ENCODE peak calls at places on chromosome 6, in ten cellular contexts. One of them, this sample, is unnamed.
A peak's percentile ranks its signal among the peaks of the same experiment; 100 is the strongest.

GRCh38 chr6:137025786-137026730 is 18.7 kb downstream of the IL20RA start:
- DNase-seq in substantia nigra: no peak
- DNase-seq in HFFc6: no peak
- DNase-seq in right lobe of liver: no peak
- DNase-seq in COR-L47: no peak
- DNase-seq in NCI-H1436: no peak
- DNase-seq in activated T-helper 1 cell treated with anti-CD3 and anti-CD28 coated beads, Interleukin-2, amount 50 U/mL, for 16 hours: no peak
- DNase-seq in NCI-H1092 treated with DMSO at 0.1 percent for 48 hours: no peak
- DNase-seq in pancreas: no peak
- DNase-seq in myocyte: peak; percentile 84
- DNase-seq in this sample: no peak

GRCh38 chr6:137968901-137969300 is 101.8 kb downstream of the TNFAIP3 start:
- DNase-seq in substantia nigra: no peak
- DNase-seq in HFFc6: no peak
- DNase-seq in right lobe of liver: no peak
- DNase-seq in COR-L47: no peak
- DNase-seq in NCI-H1436: no peak
- DNase-seq in activated T-helper 1 cell treated with anti-CD3 and anti-CD28 coated beads, Interleukin-2, amount 50 U/mL, for 16 hours: no peak
- DNase-seq in NCI-H1092 treated with DMSO at 0.1 percent for 48 hours: no peak
- DNase-seq in pancreas: no peak
- DNase-seq in myocyte: no peak
- DNase-seq in this sample: no peak

GRCh38 chr6:131744888-131745287 is 34.1 kb upstream of the CTAGE9 start:
- DNase-seq in substantia nigra: no peak
- DNase-seq in HFFc6: no peak
- DNase-seq in right lobe of liver: no peak
- DNase-seq in COR-L47: no peak
- DNase-seq in NCI-H1436: no peak
- DNase-seq in activated T-helper 1 cell treated with anti-CD3 and anti-CD28 coated beads, Interleukin-2, amount 50 U/mL, for 16 hours: no peak
- DNase-seq in NCI-H1092 treated with DMSO at 0.1 percent for 48 hours: no peak
- DNase-seq in pancreas: no peak
- DNase-seq in myocyte: no peak
- DNase-seq in this sample: no peak

GRCh38 chr6:158488065-158488464 is 71.8 kb upstream of the TMEM181 start:
- DNase-seq in substantia nigra: no peak
- DNase-seq in HFFc6: peak; percentile 95
- DNase-seq in right lobe of liver: no peak
- DNase-seq in COR-L47: no peak
- DNase-seq in NCI-H1436: no peak
- DNase-seq in activated T-helper 1 cell treated with anti-CD3 and anti-CD28 coated beads, Interleukin-2, amount 50 U/mL, for 16 hours: no peak
- DNase-seq in NCI-H1092 treated with DMSO at 0.1 percent for 48 hours: no peak
- DNase-seq in pancreas: no peak
- DNase-seq in myocyte: peak; percentile 88
- DNase-seq in this sample: no peak

GRCh38 chr6:117776441-117776840 is 101.2 kb downstream of the NUS1 start:
- DNase-seq in substantia nigra: no peak
- DNase-seq in HFFc6: no peak
- DNase-seq in right lobe of liver: no peak
- DNase-seq in COR-L47: no peak
- DNase-seq in NCI-H1436: no peak
- DNase-seq in activated T-helper 1 cell treated with anti-CD3 and anti-CD28 coated beads, Interleukin-2, amount 50 U/mL, for 16 hours: no peak
- DNase-seq in NCI-H1092 treated with DMSO at 0.1 percent for 48 hours: no peak
- DNase-seq in pancreas: no peak
- DNase-seq in myocyte: peak; percentile 16
- DNase-seq in this sample: no peak

GRCh38 chr6:163745566-163746400 is 331.3 kb downstream of the QKI start:
- DNase-seq in substantia nigra: no peak
- DNase-seq in HFFc6: peak; percentile 78
- DNase-seq in right lobe of liver: no peak
- DNase-seq in COR-L47: no peak
- DNase-seq in NCI-H1436: no peak
- DNase-seq in activated T-helper 1 cell treated with anti-CD3 and anti-CD28 coated beads, Interleukin-2, amount 50 U/mL, for 16 hours: no peak
- DNase-seq in NCI-H1092 treated with DMSO at 0.1 percent for 48 hours: no peak
- DNase-seq in pancreas: no peak
- DNase-seq in myocyte: peak; percentile 87
- DNase-seq in this sample: no peak

GRCh38 chr6:117477988-117478852 is 4.3 kb upstream of the DCBLD1 start:
- DNase-seq in substantia nigra: peak; percentile 14
- DNase-seq in HFFc6: no peak
- DNase-seq in right lobe of liver: peak; percentile 25
- DNase-seq in COR-L47: no peak
- DNase-seq in NCI-H1436: no peak
- DNase-seq in activated T-helper 1 cell treated with anti-CD3 and anti-CD28 coated beads, Interleukin-2, amount 50 U/mL, for 16 hours: no peak
- DNase-seq in NCI-H1092 treated with DMSO at 0.1 percent for 48 hours: no peak
- DNase-seq in pancreas: no peak
- DNase-seq in myocyte: peak; percentile 52
- DNase-seq in this sample: no peak

GRCh38 chr6:115514656-115515055 is 546.0 kb downstream of the FRK start:
- DNase-seq in substantia nigra: no peak
- DNase-seq in HFFc6: peak; percentile 10
- DNase-seq in right lobe of liver: no peak
- DNase-seq in COR-L47: no peak
- DNase-seq in NCI-H1436: no peak
- DNase-seq in activated T-helper 1 cell treated with anti-CD3 and anti-CD28 coated beads, Interleukin-2, amount 50 U/mL, for 16 hours: no peak
- DNase-seq in NCI-H1092 treated with DMSO at 0.1 percent for 48 hours: no peak
- DNase-seq in pancreas: no peak
- DNase-seq in myocyte: peak; percentile 8
- DNase-seq in this sample: no peak

GRCh38 chr6:26215200-26216014 is 128.2 kb downstream of the HFE start:
- DNase-seq in substantia nigra: no peak
- DNase-seq in HFFc6: no peak
- DNase-seq in right lobe of liver: no peak
- DNase-seq in COR-L47: no peak
- DNase-seq in NCI-H1436: no peak
- DNase-seq in activated T-helper 1 cell treated with anti-CD3 and anti-CD28 coated beads, Interleukin-2, amount 50 U/mL, for 16 hours: no peak
- DNase-seq in NCI-H1092 treated with DMSO at 0.1 percent for 48 hours: peak; percentile 7
- DNase-seq in pancreas: no peak
- DNase-seq in myocyte: no peak
- DNase-seq in this sample: no peak